ENCODE peak calls at places on chromosomes 16 and 17, in six cellular contexts. D is OCI-LY7; Y is brain microvascular endothelial cell; X is CD4-positive, alpha-beta memory T cell; M is naive thymus-derived CD4-positive, alpha-beta T cell; J is pancreas. C is an unnamed sample.

GRCh38 chr17:63847525-63848249 is 5.2 kb upstream of the SMARCD2 start:
- DNase-seq in D (no peak), Y (no peak), X (no peak), M (no peak), J (no peak), C (no peak)

GRCh38 chr17:9150407-9151090 is 129.2 kb downstream of the NTN1 start:
- DNase-seq in D (no peak), Y (peak), X (no peak), M (no peak), J (no peak), C (no peak)

GRCh38 chr17:81932333-81932983 is 4.6 kb downstream of the PYCR1 start:
- DNase-seq in D (peak), Y (no peak), X (no peak), M (no peak), J (no peak), C (no peak)

GRCh38 chr16:17944345-17944744 is 392.2 kb downstream of the NPIPA8 start:
- DNase-seq in D (no peak), Y (no peak), X (no peak), M (no peak), J (no peak), C (no peak)

GRCh38 chr17:59963738-59964454 is 644 bp downstream of the RNFT1 start:
- DNase-seq in D (peak), Y (peak), X (no peak), M (no peak), J (peak), C (no peak)

GRCh38 chr17:27319536-27320221 is 25.8 kb downstream of the WSB1 start:
- DNase-seq in D (no peak), Y (no peak), X (no peak), M (no peak), J (peak), C (no peak)

GRCh38 chr17:70868134-70868533 is 698.8 kb downstream of the KCNJ2 start:
- DNase-seq in D (no peak), Y (no peak), X (no peak), M (no peak), J (no peak), C (no peak)

GRCh38 chr17:57522436-57523005 is 222.6 kb downstream of the CCDC182 start:
- DNase-seq in D (no peak), Y (no peak), X (no peak), M (no peak), J (no peak), C (no peak)

GRCh38 chr16:68179196-68179795 is 56.6 kb downstream of the ESRP2 start:
- DNase-seq in D (no peak), Y (peak), X (no peak), M (no peak), J (no peak), C (no peak)

GRCh38 chr16:79272141-79272577 is 328.4 kb downstream of the MAF start:
- DNase-seq in D (no peak), Y (no peak), X (peak), M (peak), J (no peak), C (peak)

GRCh38 chr17:17203173-17203730 is 2.9 kb downstream of the PLD6 start:
- DNase-seq in D (no peak), Y (no peak), X (no peak), M (no peak), J (no peak), C (no peak)
- H3K4me3 ChIP-seq in D (no peak), Y (no peak), X (no peak), M (no peak), J (no peak), C (no peak)

GRCh38 chr16:61818850-61819249 is 217.4 kb downstream of the CDH8 start:
- DNase-seq in D (no peak), Y (no peak), X (no peak), M (no peak), J (no peak), C (no peak)
- H3K4me3 ChIP-seq in D (no peak), Y (no peak), X (no peak), M (no peak), J (no peak), C (no peak)

DNA sequence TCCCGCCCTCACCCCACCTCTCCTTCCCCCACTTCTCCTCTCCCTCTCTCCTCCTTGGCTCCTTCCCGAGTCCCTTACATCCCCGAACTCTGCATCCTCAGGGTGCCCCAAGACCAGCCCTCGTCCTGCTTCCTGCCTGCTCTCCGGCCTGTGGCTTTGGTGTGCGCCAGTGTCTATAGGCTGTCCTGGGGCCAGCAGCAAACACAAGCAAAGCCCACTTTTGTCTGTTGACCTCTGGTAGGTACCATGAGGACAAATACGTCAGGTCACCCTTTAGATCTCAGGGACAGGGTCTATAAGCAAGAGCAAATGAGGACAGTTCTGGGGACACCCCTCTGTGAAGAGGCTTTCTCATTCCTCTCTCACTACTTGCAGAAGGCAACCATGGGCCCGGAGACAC is 327 bp upstream of the COPZ2 start:
- DNase-seq in D (no peak), Y (no peak), X (no peak), M (no peak), J (no peak), C (no peak)
- H3K4me3 ChIP-seq in D (no peak), Y (peak), X (no peak), M (peak), J (peak), C (no peak)

DNA sequence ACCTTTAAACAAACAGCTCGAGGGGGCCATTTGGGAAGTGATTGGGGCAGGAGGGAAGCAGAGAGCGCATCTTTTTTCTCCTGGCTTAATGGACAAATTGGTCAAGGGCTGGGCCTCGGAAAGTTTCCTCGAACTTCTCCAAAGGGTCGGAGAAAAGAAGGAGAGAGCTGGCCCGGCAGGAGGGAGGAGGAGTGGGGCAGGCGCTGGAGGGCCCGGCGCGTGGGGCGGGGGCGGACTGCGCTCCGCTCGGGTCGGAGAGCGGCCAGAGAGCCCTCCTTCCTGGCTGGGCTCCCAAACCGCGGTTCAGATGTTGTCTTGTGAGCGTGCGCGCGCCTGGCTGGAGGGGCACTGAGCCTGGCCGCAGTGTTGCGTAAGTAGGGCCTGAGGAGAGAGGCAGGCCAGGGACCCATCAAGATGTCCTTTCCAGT is 1.2 kb downstream of the MMP2 start:
- DNase-seq in D (no peak), Y (peak), X (no peak), M (no peak), J (peak), C (no peak)
- H3K4me3 ChIP-seq in D (no peak), Y (peak), X (no peak), M (no peak), J (no peak), C (no peak)

GRCh38 chr16:87463722-87464690 is 28.8 kb downstream of the ZCCHC14 start:
- DNase-seq in D (peak), Y (peak), X (no peak), M (peak), J (peak), C (peak)

GRCh38 chr16:87459833-87460232 is 33.0 kb downstream of the ZCCHC14 start:
- DNase-seq in D (no peak), Y (no peak), X (no peak), M (no peak), J (no peak), C (no peak)

GRCh38 chr16:87460936-87461335 is 31.9 kb downstream of the ZCCHC14 start:
- DNase-seq in D (no peak), Y (no peak), X (no peak), M (no peak), J (no peak), C (no peak)

GRCh38 chr16:87459027-87459426 is 33.8 kb downstream of the ZCCHC14 start:
- DNase-seq in D (no peak), Y (no peak), X (no peak), M (no peak), J (no peak), C (no peak)

GRCh38 chr16:87461466-87461975 is 31.3 kb downstream of the ZCCHC14 start:
- DNase-seq in D (peak), Y (no peak), X (no peak), M (no peak), J (peak), C (peak)
- H3K4me3 ChIP-seq in D (no peak), Y (no peak), X (no peak), M (no peak), J (peak), C (no peak)

GRCh38 chr17:73725794-73726193 is 81.5 kb upstream of the SDK2 start:
- DNase-seq in D (no peak), Y (no peak), X (no peak), M (no peak), J (no peak), C (no peak)
- H3K4me3 ChIP-seq in D (no peak), Y (no peak), X (no peak), M (no peak), J (no peak), C (no peak)

GRCh38 chr17:17972126-17972951 is at the start of the genes DRC3 and TOM1L2:
- DNase-seq in D (peak), Y (peak), X (peak), M (peak), J (peak), C (peak)

GRCh38 chr17:17966399-17966798 is 5.8 kb downstream of the TOM1L2 start:
- DNase-seq in D (no peak), Y (no peak), X (no peak), M (no peak), J (no peak), C (no peak)

GRCh38 chr17:17972952-17973254 is 241 bp downstream of the DRC3 start:
- DNase-seq in D (no peak), Y (no peak), X (no peak), M (no peak), J (no peak), C (no peak)

GRCh38 chr17:17971431-17972125 is 622 bp downstream of the TOM1L2 start:
- DNase-seq in D (no peak), Y (no peak), X (no peak), M (peak), J (peak), C (no peak)

DNA sequence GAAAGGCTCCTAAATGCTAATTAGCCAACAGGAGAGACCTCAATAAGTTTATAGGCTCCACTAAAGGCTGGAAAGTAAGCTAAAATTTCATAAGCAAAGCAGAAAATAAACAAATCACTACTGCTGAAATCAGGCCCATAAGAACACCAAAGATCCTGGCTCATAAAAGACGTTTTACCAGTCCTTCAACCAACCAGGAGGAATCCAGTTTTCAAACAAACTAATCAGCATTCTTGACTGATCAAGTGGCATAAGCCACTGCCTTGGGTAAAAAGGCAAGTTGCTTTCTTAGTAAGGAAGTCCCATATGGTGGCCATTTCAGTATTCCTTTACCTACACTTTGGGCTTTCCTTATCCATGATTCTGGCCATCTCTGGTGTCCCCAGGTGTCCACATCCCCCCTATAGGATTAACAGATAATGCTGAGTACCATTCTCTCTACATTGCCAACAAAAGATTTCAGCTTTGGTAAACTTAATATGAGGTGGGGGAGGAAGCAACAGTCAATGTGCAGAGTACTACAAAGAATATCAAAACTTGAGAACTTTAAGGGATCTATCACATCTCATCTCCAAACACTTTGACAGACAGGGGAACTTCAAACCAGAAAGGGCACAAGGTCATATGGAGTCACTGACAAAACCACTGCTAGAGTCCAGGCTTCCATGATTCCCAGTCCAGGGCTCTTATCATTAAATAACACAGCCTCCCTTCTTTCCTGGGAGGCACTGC is 1.3 kb downstream of the TOM1L2 start:
- DNase-seq in D (no peak), Y (no peak), X (no peak), M (no peak), J (no peak), C (no peak)
- H3K4me3 ChIP-seq in D (peak), Y (peak), X (peak), M (peak), J (peak), C (peak)

GRCh38 chr16:57798953-57799618 is 3.2 kb downstream of the KIFC3 start:
- DNase-seq in D (no peak), Y (no peak), X (no peak), M (no peak), J (no peak), C (no peak)

GRCh38 chr16:57797216-57797525 is 5.1 kb downstream of the KIFC3 start:
- DNase-seq in D (no peak), Y (no peak), X (no peak), M (no peak), J (no peak), C (no peak)

GRCh38 chr16:57797526-57798266 is 4.6 kb downstream of the KIFC3 start:
- DNase-seq in D (no peak), Y (no peak), X (no peak), M (no peak), J (peak), C (no peak)

GRCh38 chr16:57799619-57800212 is 2.6 kb downstream of the KIFC3 start:
- DNase-seq in D (no peak), Y (no peak), X (no peak), M (no peak), J (no peak), C (peak)

GRCh38 chr16:57798267-57798810 is 4.0 kb downstream of the KIFC3 start:
- DNase-seq in D (no peak), Y (no peak), X (no peak), M (no peak), J (no peak), C (no peak)
- H3K4me3 ChIP-seq in D (no peak), Y (no peak), X (no peak), M (no peak), J (peak), C (no peak)

DNA sequence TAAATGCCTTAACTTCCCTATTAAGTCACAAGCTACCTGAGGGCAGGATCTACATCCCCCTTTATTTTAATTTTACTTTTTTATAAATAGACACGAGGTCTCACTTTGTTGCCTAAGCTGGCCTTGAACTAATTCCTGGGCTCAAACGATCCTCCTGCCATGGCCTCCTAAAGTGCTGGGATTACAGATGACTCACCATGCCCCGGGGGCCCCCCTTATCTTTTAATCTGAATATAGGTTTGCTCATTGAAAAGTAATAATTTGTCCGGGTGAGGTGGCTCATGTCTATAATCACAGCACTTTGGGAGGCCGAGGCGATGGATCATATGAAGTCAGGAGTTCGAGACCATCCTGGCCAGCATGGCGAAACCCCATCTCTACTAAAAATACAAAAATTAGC is 14.2 kb downstream of the ETV4 start:
- DNase-seq in D (no peak), Y (no peak), X (no peak), M (no peak), J (no peak), C (no peak)
- H3K4me3 ChIP-seq in D (no peak), Y (no peak), X (no peak), M (no peak), J (no peak), C (no peak)